ENCODE peak calls at places on chromosomes 16 and 17, in ten cellular contexts. F, E, P, Q, I, J, M, X, U and Y are unnamed samples.

GRCh38 chr16:66028505-66029216 is 337.8 kb upstream of the CDH5 start:
- DNase-seq in U (no peak), X (peak; percentile 32), P (peak; percentile 19), Q (no peak), F (no peak), I (peak; percentile 71), M (no peak), J (no peak), E (peak; percentile 96), Y (no peak)

GRCh38 chr17:37844158-37844976 is 79.8 kb upstream of the TBC1D3K start:
- DNase-seq in F (peak; percentile 50), M (peak; percentile 3), X (peak; percentile 10), P (peak; percentile 19), J (peak; percentile 57), I (peak; percentile 48), E (peak; percentile 48), U (peak; percentile 70), Q (peak; percentile 65), Y (no peak)

GRCh38 chr17:31888124-31888523 is 13.4 kb downstream of the UTP6 start:
- DNase-seq in F (no peak), Q (no peak), E (no peak), U (no peak), X (no peak), J (no peak), P (no peak), I (no peak), M (no peak), Y (no peak)

GRCh38 chr17:65278050-65278819 is 141.1 kb downstream of the RGS9 start:
- DNase-seq in U (peak; percentile 46), P (peak; percentile 17), E (peak; percentile 41), Q (peak; percentile 41), M (peak; percentile 78), X (peak; percentile 18), J (peak; percentile 16), F (peak; percentile 56), I (peak; percentile 45), Y (no peak)

GRCh38 chr17:67942810-67943209 is 53.5 kb downstream of the C17orf58 start:
- DNase-seq in M (peak; percentile 15), Q (no peak), J (no peak), X (no peak), U (no peak), F (no peak), P (no peak), E (peak; percentile 19), I (no peak), Y (no peak)

GRCh38 chr16:24035127-24035842 is 199.5 kb downstream of the PRKCB start:
- DNase-seq in F (no peak), I (no peak), Q (no peak), M (no peak), P (no peak), X (no peak), J (no peak), E (no peak), U (peak; percentile 10), Y (no peak)

GRCh38 chr17:82528484-82529265 is 9.1 kb downstream of the FOXK2 start:
- DNase-seq in Q (no peak), J (peak; percentile 40), F (peak; percentile 78), E (peak; percentile 60), M (peak; percentile 37), U (peak; percentile 35), I (peak; percentile 53), X (no peak), P (peak; percentile 87), Y (peak; percentile 81)

GRCh38 chr17:10993126-10993525 is 155.2 kb upstream of the PIRT start:
- DNase-seq in U (no peak), E (no peak), F (no peak), J (peak; percentile 26), X (no peak), Q (no peak), P (no peak), M (peak; percentile 3), I (no peak), Y (no peak)

GRCh38 chr17:61218438-61218837 is 181.2 kb upstream of the TBX2 start:
- DNase-seq in I (peak; percentile 75), Q (no peak), U (peak; percentile 29), F (no peak), P (peak; percentile 13), M (peak; percentile 37), J (no peak), E (peak; percentile 80), X (no peak), Y (no peak)

GRCh38 chr17:75753514-75754377 is 11.2 kb downstream of the GALK1 start:
- DNase-seq in Q (peak; percentile 56), E (peak; percentile 47), X (no peak), I (peak; percentile 44), U (peak; percentile 85), P (no peak), M (peak; percentile 86), J (peak; percentile 81), F (no peak), Y (no peak)

GRCh38 chr16:87780385-87780989 is 14.7 kb upstream of the KLHDC4 start:
- DNase-seq in F (no peak), E (peak; percentile 40), U (peak; percentile 91), J (no peak), X (no peak), P (peak; percentile 68), M (peak; percentile 94), Q (no peak), I (no peak), Y (no peak)

GRCh38 chr16:54432481-54433229 is 146.1 kb upstream of the IRX3 start:
- DNase-seq in E (no peak), F (no peak), P (no peak), Q (no peak), M (no peak), J (no peak), X (no peak), I (no peak), U (no peak), Y (no peak)

GRCh38 chr17:510223-510917 is 157.8 kb upstream of the RPH3AL start:
- DNase-seq in P (no peak), X (no peak), E (no peak), I (no peak), Q (no peak), J (no peak), M (no peak), U (no peak), F (no peak), Y (no peak)

GRCh38 chr16:67258160-67258835 is 9.5 kb downstream of the SLC9A5 start:
- DNase-seq in F (no peak), M (no peak), I (no peak), P (no peak), J (no peak), U (no peak), Q (no peak), X (no peak), E (no peak), Y (no peak)

GRCh38 chr16:56729736-56730662 is at the start of gene NUP93:
- DNase-seq in J (peak; percentile 93), I (peak; percentile 85), F (peak; percentile 93), P (peak; percentile 90), Q (peak; percentile 80), E (peak; percentile 90), U (peak; percentile 95), X (peak; percentile 78), M (peak; percentile 95), Y (peak; percentile 66)

GRCh38 chr17:9839433-9839832 is 13.7 kb downstream of the GLP2R start:
- DNase-seq in X (no peak), Q (no peak), I (no peak), U (no peak), P (no peak), E (peak; percentile 23), J (no peak), M (no peak), F (no peak), Y (no peak)
- TF ChIP-seq CTCF in X (no peak), Q (no peak), I (no peak), U (no peak), P (peak; percentile 23), E (peak; percentile 14), J (no peak), M (no peak), F (no peak), Y (no peak)

GRCh38 chr17:17809527-17810373 is 27.0 kb downstream of the SREBF1 start:
- DNase-seq in P (no peak), Q (no peak), I (no peak), F (no peak), M (peak; percentile 82), J (peak; percentile 61), E (peak; percentile 64), X (no peak), U (no peak), Y (no peak)

GRCh38 chr17:17811381-17812210 is 25.2 kb downstream of the SREBF1 start:
- DNase-seq in I (no peak), J (no peak), Q (no peak), U (no peak), F (no peak), X (no peak), E (no peak), M (peak; percentile 55), P (no peak), Y (no peak)

GRCh38 chr17:17812211-17813054 is 24.4 kb downstream of the SREBF1 start:
- DNase-seq in F (peak; percentile 77), I (peak; percentile 15), P (peak; percentile 59), X (no peak), J (peak; percentile 82), Q (peak; percentile 89), E (peak; percentile 70), U (peak; percentile 79), M (peak; percentile 76), Y (no peak)

GRCh38 chr17:17808706-17809432 is 27.9 kb downstream of the SREBF1 start:
- DNase-seq in F (no peak), J (no peak), Q (no peak), U (peak; percentile 81), I (peak; percentile 15), P (peak; percentile 56), E (peak; percentile 63), X (no peak), M (peak; percentile 55), Y (no peak)

GRCh38 chr17:17810374-17811248 is 26.2 kb downstream of the SREBF1 start:
- DNase-seq in E (peak; percentile 49), P (no peak), J (peak; percentile 45), Q (no peak), I (no peak), U (no peak), F (no peak), M (peak; percentile 66), X (no peak), Y (no peak)
- TF ChIP-seq CTCF in E (no peak), P (no peak), J (no peak), Q (no peak), I (peak; percentile 26), U (no peak), F (no peak), M (peak; percentile 29), X (no peak), Y (no peak)

GRCh38 chr17:50546701-50547034 is 306 bp upstream of the SPATA20 start:
- DNase-seq in M (no peak), E (no peak), X (no peak), P (no peak), I (no peak), U (no peak), F (no peak), J (no peak), Q (no peak), Y (no peak)
- TF ChIP-seq CTCF in M (no peak), E (no peak), X (no peak), P (no peak), I (no peak), U (no peak), F (no peak), J (no peak), Q (no peak), Y (no peak)

GRCh38 chr16:2486645-2487516 is 12.0 kb downstream of the TBC1D24 start:
- DNase-seq in U (peak; percentile 79), P (no peak), F (no peak), X (no peak), M (no peak), J (peak; percentile 59), Q (no peak), E (no peak), I (peak; percentile 22), Y (no peak)
- TF ChIP-seq CTCF in U (peak; percentile 39), P (peak; percentile 43), F (no peak), X (no peak), M (peak; percentile 12), J (no peak), Q (no peak), E (no peak), I (peak; percentile 4), Y (peak; percentile 66)

GRCh38 chr16:30482366-30482765 is 9.8 kb downstream of the ITGAL start:
- DNase-seq in M (no peak), X (no peak), Q (no peak), F (no peak), E (peak; percentile 9), J (no peak), I (no peak), U (no peak), P (no peak), Y (no peak)
- TF ChIP-seq CTCF in M (peak; percentile 32), X (peak; percentile 18), Q (no peak), F (no peak), E (peak; percentile 36), J (no peak), I (peak; percentile 14), U (peak; percentile 12), P (peak; percentile 39), Y (peak; percentile 54)